ENCODE peak calls at places on chromosomes 6 and 20, in eight cellular contexts. V is lung; T is breast epithelium; Y is A549; U is PC-3; S is CD8-positive, alpha-beta T cell; I is psoas muscle; W is cardiac muscle cell. X is an unnamed sample.

GRCh38 chr6:2503816-2504494 is 246.8 kb downstream of the MYLK4 start:
- DNase-seq in Y (peak; percentile 77), U (peak; percentile 10), V (no peak), S (no peak), I (no peak), W (no peak), T (no peak), X (no peak)

GRCh38 chr6:106173480-106173879 is 87.3 kb downstream of the PRDM1 start:
- DNase-seq in U (no peak), W (no peak), I (no peak), V (no peak), S (no peak), Y (no peak), T (no peak), X (no peak)

GRCh38 chr6:145006914-145007313 is 721.8 kb downstream of the UTRN start:
- DNase-seq in W (no peak), I (no peak), S (no peak), V (no peak), Y (no peak), U (no peak), T (no peak), X (no peak)

GRCh38 chr20:59316911-59317310 is 16.5 kb downstream of the EDN3 start:
- DNase-seq in I (no peak), U (no peak), W (no peak), T (no peak), S (no peak), Y (no peak), V (no peak), X (no peak)

GRCh38 chr20:17479041-17479657 is 52.0 kb downstream of the BFSP1 start:
- DNase-seq in U (no peak), S (no peak), V (no peak), Y (no peak), T (no peak), I (no peak), W (no peak), X (peak; percentile 4)

GRCh38 chr20:17904027-17904426 is 64.6 kb downstream of the SNX5 start:
- DNase-seq in U (no peak), T (no peak), I (no peak), Y (no peak), W (no peak), V (no peak), S (no peak), X (no peak)

GRCh38 chr6:7137335-7138106 is 29.8 kb downstream of the RREB1 start:
- DNase-seq in V (no peak), W (peak; percentile 77), I (peak; percentile 59), Y (peak; percentile 40), U (no peak), T (no peak), S (peak; percentile 38), X (no peak)

GRCh38 chr20:47417245-47418060 is 61.0 kb upstream of the ZMYND8 start:
- DNase-seq in S (no peak), V (no peak), U (no peak), Y (no peak), W (no peak), T (no peak), I (no peak), X (no peak)

GRCh38 chr6:158311193-158311592 is 1.1 kb upstream of the TULP4 start:
- DNase-seq in I (no peak), Y (no peak), U (no peak), T (no peak), V (no peak), S (no peak), W (no peak), X (no peak)
- H3K9me3 ChIP-seq in I (no peaks in the 10 kb centered on the region), Y (no peaks in the 10 kb centered on the region), U (no peaks in the 10 kb centered on the region), T (no peaks in the 10 kb centered on the region), V (no peaks in the 10 kb centered on the region), S (no peaks in the 10 kb centered on the region), W (no peaks in the 10 kb centered on the region), X (no peaks in the 10 kb centered on the region)

DNA sequence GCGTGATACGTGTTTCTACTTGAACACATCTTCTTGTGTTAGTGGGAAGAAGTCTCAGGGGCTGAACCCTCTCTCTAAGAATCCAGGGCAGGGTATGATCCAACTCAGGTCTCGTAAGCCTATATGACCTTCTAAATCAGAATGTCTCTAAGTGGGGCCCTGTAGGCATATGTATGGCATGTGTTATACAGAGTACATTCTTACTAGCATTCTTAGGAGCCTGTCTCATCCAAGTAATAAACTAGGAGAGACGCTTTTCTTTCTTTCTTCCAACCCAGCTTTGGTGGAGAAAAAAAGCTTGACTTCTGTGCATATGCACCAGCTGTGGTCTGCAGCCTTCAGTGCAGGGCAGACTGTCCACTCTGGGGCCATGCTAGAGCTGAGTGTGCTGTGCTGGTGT is 47.2 kb downstream of the L3MBTL3 start:
- DNase-seq in Y (no peak), V (no peak), I (no peak), S (no peak), W (no peak), U (no peak), T (no peak), X (no peak)
- H3K4me1 ChIP-seq in Y (no peaks in the 10 kb centered on the region), V (no peaks in the 10 kb centered on the region), I (no peaks in the 10 kb centered on the region), S (no peaks in the 10 kb centered on the region), W (no peaks in the 10 kb centered on the region), U (no peaks in the 10 kb centered on the region), T (no peaks in the 10 kb centered on the region), X (no peaks in the 10 kb centered on the region)

DNA sequence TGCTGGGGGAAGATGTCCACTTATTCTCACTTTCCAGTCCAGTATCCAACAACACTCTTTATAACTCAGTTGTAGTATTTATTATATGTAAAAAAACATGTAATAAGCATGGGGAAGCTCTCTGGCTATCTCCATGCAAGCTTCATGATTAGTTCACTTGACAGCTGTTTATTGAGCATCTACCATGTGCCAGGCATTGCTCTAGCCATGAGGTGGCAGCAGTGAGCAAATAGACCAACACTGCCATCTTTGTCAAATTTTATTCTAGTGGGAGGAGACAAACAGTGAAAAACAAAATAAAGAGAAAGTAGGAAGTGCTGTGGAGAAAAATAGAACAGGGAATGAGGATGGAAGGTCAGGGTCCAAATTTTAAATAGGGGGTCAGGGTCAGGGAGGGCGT is 131.8 kb downstream of the CFAP61 start:
- DNase-seq in W (no peak), T (no peak), S (no peak), U (no peak), Y (peak; percentile 16), I (no peak), V (no peak), X (no peak)
- TF ChIP-seq CTCF in W (peak; percentile 19), T (no peak), S (no peak), U (peak; percentile 58), Y (peak; percentile 27), I (no peak), V (no peak), X (no peak)

GRCh38 chr20:56117350-56117749 is 112.0 kb upstream of the CBLN4 start:
- DNase-seq in U (no peak), V (no peak), Y (no peak), I (no peak), W (no peak), T (no peak), S (no peak), X (no peak)

DNA sequence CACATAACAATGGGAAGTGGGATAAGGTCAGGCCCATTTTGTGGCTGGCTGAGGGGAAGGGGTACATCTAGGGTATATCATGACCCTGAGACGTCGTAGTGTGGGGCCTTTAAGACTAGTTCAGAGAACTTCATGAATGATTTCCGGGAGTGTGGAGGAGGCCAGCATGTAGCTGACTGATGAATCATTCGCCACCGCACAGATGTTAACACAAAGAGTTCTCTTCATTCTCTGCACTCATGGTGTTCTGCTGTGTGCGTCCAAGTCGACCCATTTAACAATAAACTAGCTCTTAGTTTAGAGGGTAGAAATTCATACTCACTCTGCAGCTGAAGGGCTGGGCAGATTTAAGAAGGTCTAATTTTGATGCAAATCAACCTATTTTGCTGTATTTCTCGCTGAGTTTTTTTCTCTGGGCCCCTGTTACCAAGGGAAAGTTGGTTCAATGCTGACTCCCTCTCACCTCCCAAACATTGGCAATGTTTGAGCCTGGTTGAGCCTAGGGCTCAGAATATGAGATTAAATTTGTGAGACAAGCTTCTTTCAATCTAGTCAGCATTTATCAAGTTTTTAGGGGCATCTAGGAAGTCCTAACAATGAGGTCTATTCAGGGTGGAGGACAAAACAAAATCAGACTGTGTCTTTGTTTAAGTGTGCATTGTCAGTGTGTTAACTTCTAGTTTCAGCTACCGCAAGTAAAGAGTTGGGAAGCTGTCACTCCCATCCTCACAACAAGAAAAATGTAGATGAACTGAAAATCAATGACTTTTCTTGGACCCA is 106.8 kb upstream of the CBLN4 start:
- DNase-seq in W (no peak), Y (no peak), V (no peak), U (no peak), S (no peak), T (no peak), I (no peak), X (no peak)
- H3K9me3 ChIP-seq in W (no peaks in the 10 kb centered on the region), Y (no peaks in the 10 kb centered on the region), V (no peaks in the 10 kb centered on the region), U (peaks cover 24% of the 10 kb centered on the region), S (no peaks in the 10 kb centered on the region), T (no peaks in the 10 kb centered on the region), I (peaks cover 4% of the 10 kb centered on the region), X (no peaks in the 10 kb centered on the region)

DNA sequence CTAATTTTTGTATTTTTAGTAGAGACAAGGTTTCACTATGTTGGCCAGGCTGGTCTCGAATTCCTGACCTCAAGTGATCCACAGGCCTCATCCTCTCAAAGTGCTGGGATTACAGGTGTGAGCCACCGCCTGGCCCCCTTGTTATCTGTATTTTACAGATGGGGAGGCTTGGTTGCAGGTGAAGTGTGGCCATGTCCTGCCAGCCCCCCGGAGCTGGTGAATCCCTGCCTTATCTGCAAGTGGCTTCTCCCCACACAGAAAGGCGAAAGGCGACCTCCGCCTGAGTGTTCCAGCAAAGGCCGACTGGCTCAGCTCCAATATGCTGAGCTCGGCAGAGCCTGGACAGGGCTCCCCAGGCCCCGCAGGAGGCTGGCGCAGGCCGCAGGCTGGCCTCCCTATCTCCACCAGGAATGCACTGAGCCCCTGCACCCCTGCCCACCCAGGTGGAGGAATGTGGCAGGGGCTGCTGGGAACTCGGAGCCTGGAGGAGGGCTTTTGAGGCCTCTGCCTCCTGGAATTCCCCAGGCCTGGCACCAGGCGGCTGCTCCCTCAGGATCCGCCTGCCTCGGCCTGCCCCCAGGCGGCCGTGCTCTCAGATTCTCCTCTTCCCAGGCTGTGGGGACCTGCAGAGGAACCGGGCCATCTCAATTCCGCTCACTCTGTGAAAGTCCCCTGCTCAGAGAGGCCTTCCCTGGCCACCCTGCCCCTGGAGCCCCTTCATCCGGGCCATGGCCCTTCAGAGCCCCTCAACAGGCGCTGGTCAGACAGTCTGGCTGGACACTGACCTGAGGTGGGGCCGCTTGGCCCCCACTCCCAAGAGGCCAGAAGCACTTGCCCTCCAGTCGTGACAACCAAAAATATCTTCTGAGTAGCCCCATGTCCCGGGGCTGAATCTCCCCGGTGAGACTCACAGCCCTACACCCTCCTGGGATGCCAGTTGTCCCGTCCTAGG is 9.3 kb upstream of the LAMA5 start:
- DNase-seq in I (no peak), W (peak; percentile 94), Y (peak; percentile 81), V (peak; percentile 56), U (no peak), T (no peak), S (no peak), X (no peak)
- H3K4me1 ChIP-seq in I (peaks cover 17% of the 10 kb centered on the region), W (peaks cover 24% of the 10 kb centered on the region), Y (peaks cover 75% of the 10 kb centered on the region), V (no peaks in the 10 kb centered on the region), U (peaks cover 17% of the 10 kb centered on the region), T (peaks cover 11% of the 10 kb centered on the region), S (no peaks in the 10 kb centered on the region), X (peaks cover 64% of the 10 kb centered on the region)

X was measured in right atrium auricular region.